ENCODE peak calls at places on chromosomes 12 and 14, in seven cellular contexts. N, F, L, T, J, M and E are unnamed samples.
A peak's percentile ranks its signal among the peaks of the same experiment; 100 is the strongest.

GRCh38 chr12:64412458-64412857 is 8.3 kb downstream of the XPOT start:
- DNase-seq in N (no peak), F (no peak), L (no peak), T (no peak), J (no peak), M (no peak), E (no peak)

GRCh38 chr12:113068312-113068935 is 11.9 kb downstream of the DTX1 start:
- DNase-seq in N (no peak), F (no peak), L (no peak), T (no peak), J (no peak), M (no peak), E (no peak)

GRCh38 chr12:6819069-6820030 is 2.3 kb upstream of the GPR162 start:
- DNase-seq in N (no peak), F (no peak), L (no peak), T (no peak), J (no peak), M (no peak), E (no peak)

GRCh38 chr14:58107947-58108552 is 44.0 kb downstream of the ARMH4 start:
- DNase-seq in N (peak; percentile 48), F (no peak), L (no peak), T (peak; percentile 14), J (no peak), M (no peak), E (peak; percentile 9)

GRCh38 chr12:7142057-7142644 is 12.0 kb downstream of the CLSTN3 start:
- DNase-seq in N (peak; percentile 62), F (peak; percentile 26), L (no peak), T (peak; percentile 9), J (no peak), M (peak; percentile 73), E (peak; percentile 41)

GRCh38 chr14:90091393-90091792 is 29.6 kb downstream of the KCNK13 start:
- DNase-seq in N (no peak), F (no peak), L (no peak), T (no peak), J (no peak), M (no peak), E (no peak)

GRCh38 chr14:41605550-41606248 is 977 bp upstream of the LRFN5 start:
- DNase-seq in N (no peak), F (no peak), L (no peak), T (no peak), J (no peak), M (no peak), E (no peak)

GRCh38 chr14:60977848-60978247 is 3.0 kb downstream of the TRMT5 start:
- DNase-seq in N (no peak), F (no peak), L (no peak), T (no peak), J (no peak), M (no peak), E (no peak)

GRCh38 chr12:100951756-100952155 is 157.2 kb downstream of the ANO4 start:
- DNase-seq in N (no peak), F (no peak), L (no peak), T (no peak), J (no peak), M (no peak), E (no peak)

GRCh38 chr14:22896760-22897159 is 13.7 kb downstream of the REM2 start:
- DNase-seq in N (no peak), F (no peak), L (no peak), T (no peak), J (no peak), M (no peak), E (no peak)

GRCh38 chr12:99413751-99414150 is 233.8 kb upstream of the GARIN6 start:
- DNase-seq in N (no peak), F (no peak), L (no peak), T (no peak), J (no peak), M (no peak), E (no peak)

GRCh38 chr14:56309198-56309597 is 191.0 kb downstream of the PELI2 start:
- DNase-seq in N (no peak), F (no peak), L (no peak), T (no peak), J (no peak), M (no peak), E (no peak)

GRCh38 chr14:97602438-97603117 is 805.4 kb downstream of the VRK1 start:
- DNase-seq in N (no peak), F (peak; percentile 66), L (peak; percentile 38), T (no peak), J (no peak), M (peak; percentile 33), E (peak; percentile 8)

GRCh38 chr12:71935594-71935993 is 3.1 kb upstream of the TPH2 start:
- DNase-seq in N (peak; percentile 2), F (no peak), L (no peak), T (no peak), J (no peak), M (no peak), E (no peak)

GRCh38 chr12:79143803-79144202 is 279.2 kb downstream of the SYT1 start:
- DNase-seq in N (no peak), F (no peak), L (no peak), T (no peak), J (no peak), M (no peak), E (no peak)

GRCh38 chr12:68880660-68881325 is 52.2 kb downstream of the CPM start:
- DNase-seq in N (no peak), F (no peak), L (no peak), T (no peak), J (no peak), M (no peak), E (no peak)